ENCODE peak calls at places on chromosomes 4 and X, in eight cellular contexts. O is uterus, L is RWPE1, M is AG10803, W is mesothelial cell of epicardium, N is heart left ventricle, R is suprapubic skin, V is IMR-90. Z is an unnamed sample.

GRCh38 chr4:117085185-117085701 is at the start of gene TRAM1L1:
- DNase-seq in O (peak), L (peak), M (peak), W (peak), N (peak), R (peak), V (peak), Z (no peak)

GRCh38 chr4:13555325-13555724 is 11.0 kb upstream of the NKX3-2 start:
- DNase-seq in O (no peak), L (no peak), M (no peak), W (no peak), N (no peak), R (no peak), V (no peak), Z (no peak)

GRCh38 chrX:111095974-111096870 is at the start of gene PAK3:
- DNase-seq in O (peak), L (peak), M (peak), W (peak), N (peak), R (peak), V (peak), Z (no peak)

GRCh38 chrX:105526431-105526830 is 295.9 kb upstream of the NRK start:
- DNase-seq in O (no peak), L (no peak), M (no peak), W (no peak), N (no peak), R (no peak), V (no peak), Z (no peak)

GRCh38 chrX:46979340-46979739 is 67.1 kb downstream of the JADE3 start:
- DNase-seq in O (no peak), L (peak), M (peak), W (no peak), N (no peak), R (no peak), V (peak), Z (peak)

GRCh38 chrX:130295519-130296314 is 27.0 kb upstream of the ZNF280C start:
- DNase-seq in O (no peak), L (peak), M (no peak), W (no peak), N (no peak), R (no peak), V (peak), Z (no peak)

GRCh38 chr4:170849969-170850368 is 760.2 kb upstream of the AADAT start:
- DNase-seq in O (no peak), L (no peak), M (no peak), W (no peak), N (no peak), R (no peak), V (no peak), Z (no peak)

GRCh38 chrX:17474892-17475291 is 99.9 kb downstream of the NHS start:
- DNase-seq in O (no peak), L (peak), M (peak), W (no peak), N (no peak), R (no peak), V (peak), Z (peak)

GRCh38 chr4:110088670-110089069 is 109.7 kb downstream of the ELOVL6 start:
- DNase-seq in O (no peak), L (no peak), M (peak), W (no peak), N (no peak), R (no peak), V (peak), Z (peak)

GRCh38 chr4:137283737-137284136 is 248.6 kb downstream of the PCDH18 start:
- DNase-seq in O (no peak), L (peak), M (peak), W (no peak), N (no peak), R (no peak), V (peak), Z (peak)
- TF ChIP-seq CTCF in O (peak), L (peak), M (peak), W (no peak), N (peak), R (no peak), V (peak), Z (peak)

GRCh38 chr4:90960840-90961239 is 833.6 kb downstream of the CCSER1 start:
- DNase-seq in O (no peak), L (no peak), M (no peak), W (no peak), N (no peak), R (no peak), V (no peak), Z (no peak)
- TF ChIP-seq CTCF in O (no peak), L (no peak), M (no peak), W (no peak), N (no peak), R (no peak), V (no peak), Z (no peak)

GRCh38 chrX:63434206-63434605 is 83.1 kb upstream of the SPIN4 start:
- DNase-seq in O (no peak), L (no peak), M (no peak), W (no peak), N (no peak), R (no peak), V (no peak), Z (no peak)
- TF ChIP-seq CTCF in O (no peak), L (no peak), M (no peak), W (no peak), N (no peak), R (no peak), V (no peak), Z (no peak)

GRCh38 chr4:184649026-184649970 is at the start of the genes CASP3 and PRIMPOL:
- DNase-seq in O (peak), L (peak), M (peak), W (peak), N (peak), R (peak), V (peak), Z (peak)
- TF ChIP-seq CTCF in O (peak), L (peak), M (peak), W (no peak), N (peak), R (no peak), V (peak), Z (peak)

DNA sequence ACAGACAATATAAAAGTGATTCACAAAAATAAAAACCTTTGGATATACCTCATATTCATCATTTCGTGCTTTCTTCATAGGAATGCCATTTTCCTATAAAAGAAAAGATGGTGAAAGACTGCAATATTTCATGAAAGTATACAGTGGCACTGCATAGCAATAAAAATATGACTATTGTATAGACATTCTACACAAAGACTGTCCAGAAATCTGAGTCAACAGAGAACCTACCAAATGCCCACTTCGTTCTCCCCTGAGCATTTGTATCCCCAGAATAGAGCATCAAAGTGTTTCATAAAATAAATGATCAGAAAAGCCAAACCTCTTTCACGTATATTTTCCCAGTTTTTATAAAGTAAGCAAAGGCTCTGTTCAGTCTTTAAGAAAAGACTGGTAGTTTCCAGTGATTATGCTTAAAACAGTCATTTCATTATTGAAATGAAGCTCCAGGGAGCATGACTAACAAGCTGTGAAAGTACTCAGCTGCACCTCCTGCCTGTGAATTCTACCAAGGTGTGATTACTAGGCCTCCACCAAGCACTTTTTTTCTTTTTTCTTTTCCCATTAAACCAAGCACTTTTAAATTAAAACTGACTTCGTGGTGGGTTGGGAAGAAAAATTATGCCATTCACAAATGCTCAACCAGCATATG is 20.2 kb downstream of the PPA2 start:
- DNase-seq in O (no peak), L (no peak), M (no peak), W (no peak), N (no peak), R (no peak), V (no peak), Z (no peak)
- TF ChIP-seq CTCF in O (no peak), L (no peak), M (no peak), W (no peak), N (no peak), R (no peak), V (no peak), Z (no peak)

Z was measured in HFFc6.